ENCODE peak calls at places on chromosomes 12 and 14, in nine cellular contexts. One of them, this sample, is unnamed.

GRCh38 chr14:40371011-40371410 is 938.8 kb upstream of the FBXO33 start:
- DNase-seq in PC-9: no peak
- DNase-seq in mesenchymal stem cell: no peak
- DNase-seq in mammary epithelial cell: no peak
- DNase-seq in OCI-LY7: no peak
- DNase-seq in astrocyte: no peak
- DNase-seq in hepatocyte: no peak
- DNase-seq in neural progenitor cell: no peak
- DNase-seq in K562: no peak
- DNase-seq in this sample: no peak

GRCh38 chr12:5154091-5154490 is 110.4 kb downstream of the KCNA5 start:
- DNase-seq in PC-9: no peak
- DNase-seq in mesenchymal stem cell: no peak
- DNase-seq in mammary epithelial cell: no peak
- DNase-seq in OCI-LY7: no peak
- DNase-seq in astrocyte: no peak
- DNase-seq in hepatocyte: no peak
- DNase-seq in neural progenitor cell: peak
- DNase-seq in K562: no peak
- DNase-seq in this sample: no peak

GRCh38 chr12:55713721-55714120 is 2.1 kb upstream of the BLOC1S1 start:
- DNase-seq in PC-9: peak
- DNase-seq in mesenchymal stem cell: no peak
- DNase-seq in mammary epithelial cell: peak
- DNase-seq in OCI-LY7: no peak
- DNase-seq in astrocyte: peak
- DNase-seq in hepatocyte: no peak
- DNase-seq in neural progenitor cell: no peak
- DNase-seq in K562: no peak
- DNase-seq in this sample: no peak

GRCh38 chr12:110765144-110765543 is 22.5 kb upstream of the PPP1CC start:
- DNase-seq in PC-9: no peak
- DNase-seq in mesenchymal stem cell: no peak
- DNase-seq in mammary epithelial cell: no peak
- DNase-seq in OCI-LY7: peak
- DNase-seq in astrocyte: no peak
- DNase-seq in hepatocyte: no peak
- DNase-seq in neural progenitor cell: no peak
- DNase-seq in K562: no peak
- DNase-seq in this sample: no peak

GRCh38 chr12:125081427-125081826 is 16.2 kb downstream of the AACS start:
- DNase-seq in PC-9: no peak
- DNase-seq in mesenchymal stem cell: no peak
- DNase-seq in mammary epithelial cell: no peak
- DNase-seq in OCI-LY7: peak
- DNase-seq in astrocyte: no peak
- DNase-seq in hepatocyte: no peak
- DNase-seq in neural progenitor cell: no peak
- DNase-seq in K562: no peak
- DNase-seq in this sample: no peak

GRCh38 chr12:59383426-59383822 is 212.4 kb upstream of the SLC16A7 start:
- DNase-seq in PC-9: no peak
- DNase-seq in mesenchymal stem cell: peak
- DNase-seq in mammary epithelial cell: peak
- DNase-seq in OCI-LY7: no peak
- DNase-seq in astrocyte: peak
- DNase-seq in hepatocyte: no peak
- DNase-seq in neural progenitor cell: no peak
- DNase-seq in K562: no peak
- DNase-seq in this sample: no peak

GRCh38 chr12:68119250-68119649 is 40.3 kb downstream of the IFNG start:
- DNase-seq in PC-9: no peak
- DNase-seq in mesenchymal stem cell: no peak
- DNase-seq in mammary epithelial cell: no peak
- DNase-seq in OCI-LY7: no peak
- DNase-seq in astrocyte: no peak
- DNase-seq in hepatocyte: no peak
- DNase-seq in neural progenitor cell: no peak
- DNase-seq in K562: no peak
- DNase-seq in this sample: no peak

GRCh38 chr14:103104654-103105511 is 10.4 kb downstream of the EXOC3L4 start:
- DNase-seq in PC-9: peak
- DNase-seq in mesenchymal stem cell: peak
- DNase-seq in mammary epithelial cell: peak
- DNase-seq in OCI-LY7: peak
- DNase-seq in astrocyte: peak
- DNase-seq in hepatocyte: peak
- DNase-seq in neural progenitor cell: peak
- DNase-seq in K562: peak
- DNase-seq in this sample: no peak

GRCh38 chr14:93949511-93950075 is 22.4 kb downstream of the FAM181A start:
- DNase-seq in PC-9: no peak
- DNase-seq in mesenchymal stem cell: no peak
- DNase-seq in mammary epithelial cell: no peak
- DNase-seq in OCI-LY7: no peak
- DNase-seq in astrocyte: no peak
- DNase-seq in hepatocyte: no peak
- DNase-seq in neural progenitor cell: no peak
- DNase-seq in K562: no peak
- DNase-seq in this sample: no peak

GRCh38 chr12:107014050-107014449 is 27.1 kb upstream of the MTERF2 start:
- DNase-seq in PC-9: peak
- DNase-seq in mesenchymal stem cell: no peak
- DNase-seq in mammary epithelial cell: peak
- DNase-seq in OCI-LY7: peak
- DNase-seq in astrocyte: no peak
- DNase-seq in hepatocyte: peak
- DNase-seq in neural progenitor cell: no peak
- DNase-seq in K562: no peak
- DNase-seq in this sample: peak

GRCh38 chr14:94088516-94088915 is 7.4 kb downstream of the IFI27L1 start:
- DNase-seq in PC-9: no peak
- DNase-seq in mesenchymal stem cell: peak
- DNase-seq in mammary epithelial cell: no peak
- DNase-seq in OCI-LY7: no peak
- DNase-seq in astrocyte: peak
- DNase-seq in hepatocyte: no peak
- DNase-seq in neural progenitor cell: no peak
- DNase-seq in K562: no peak
- DNase-seq in this sample: no peak

GRCh38 chr12:109162551-109162950 is 46.2 kb downstream of the ACACB start:
- DNase-seq in PC-9: no peak
- DNase-seq in mesenchymal stem cell: no peak
- DNase-seq in mammary epithelial cell: no peak
- DNase-seq in OCI-LY7: no peak
- DNase-seq in astrocyte: no peak
- DNase-seq in hepatocyte: no peak
- DNase-seq in neural progenitor cell: no peak
- DNase-seq in K562: no peak
- DNase-seq in this sample: no peak

GRCh38 chr12:93419388-93420034 is 22.2 kb downstream of the UBE2N start:
- DNase-seq in PC-9: peak
- DNase-seq in mesenchymal stem cell: peak
- DNase-seq in mammary epithelial cell: peak
- DNase-seq in OCI-LY7: peak
- DNase-seq in astrocyte: peak
- DNase-seq in hepatocyte: peak
- DNase-seq in neural progenitor cell: peak
- DNase-seq in K562: peak
- DNase-seq in this sample: no peak

GRCh38 chr14:58944226-58944769 is 244.2 kb upstream of the DAAM1 start:
- DNase-seq in PC-9: no peak
- DNase-seq in mesenchymal stem cell: no peak
- DNase-seq in mammary epithelial cell: no peak
- DNase-seq in OCI-LY7: no peak
- DNase-seq in astrocyte: no peak
- DNase-seq in hepatocyte: peak
- DNase-seq in neural progenitor cell: peak
- DNase-seq in K562: no peak
- DNase-seq in this sample: no peak

GRCh38 chr14:47917344-47917954 is 242.0 kb upstream of the MDGA2 start:
- DNase-seq in PC-9: no peak
- DNase-seq in mesenchymal stem cell: peak
- DNase-seq in mammary epithelial cell: peak
- DNase-seq in OCI-LY7: peak
- DNase-seq in astrocyte: peak
- DNase-seq in hepatocyte: peak
- DNase-seq in neural progenitor cell: peak
- DNase-seq in K562: no peak
- DNase-seq in this sample: peak
- H2AFZ ChIP-seq in PC-9: no peak
- H2AFZ ChIP-seq in mesenchymal stem cell: no peak
- H2AFZ ChIP-seq in mammary epithelial cell: no peak
- H2AFZ ChIP-seq in OCI-LY7: no peak
- H2AFZ ChIP-seq in astrocyte: no peak
- H2AFZ ChIP-seq in hepatocyte: no peak
- H2AFZ ChIP-seq in neural progenitor cell: no peak
- H2AFZ ChIP-seq in K562: no peak
- H2AFZ ChIP-seq in this sample: no peak

GRCh38 chr14:104139460-104140212 is 1.2 kb downstream of the KIF26A start:
- DNase-seq in PC-9: no peak
- DNase-seq in mesenchymal stem cell: no peak
- DNase-seq in mammary epithelial cell: no peak
- DNase-seq in OCI-LY7: no peak
- DNase-seq in astrocyte: no peak
- DNase-seq in hepatocyte: no peak
- DNase-seq in neural progenitor cell: peak
- DNase-seq in K562: no peak
- DNase-seq in this sample: no peak

GRCh38 chr14:104142136-104143041 is 4.0 kb downstream of the KIF26A start:
- DNase-seq in PC-9: no peak
- DNase-seq in mesenchymal stem cell: no peak
- DNase-seq in mammary epithelial cell: no peak
- DNase-seq in OCI-LY7: no peak
- DNase-seq in astrocyte: no peak
- DNase-seq in hepatocyte: no peak
- DNase-seq in neural progenitor cell: no peak
- DNase-seq in K562: no peak
- DNase-seq in this sample: no peak

GRCh38 chr14:104141621-104142091 is 3.3 kb downstream of the KIF26A start:
- DNase-seq in PC-9: no peak
- DNase-seq in mesenchymal stem cell: no peak
- DNase-seq in mammary epithelial cell: no peak
- DNase-seq in OCI-LY7: no peak
- DNase-seq in astrocyte: no peak
- DNase-seq in hepatocyte: no peak
- DNase-seq in neural progenitor cell: no peak
- DNase-seq in K562: no peak
- DNase-seq in this sample: no peak

GRCh38 chr14:104140213-104140462 is 1.8 kb downstream of the KIF26A start:
- DNase-seq in PC-9: no peak
- DNase-seq in mesenchymal stem cell: no peak
- DNase-seq in mammary epithelial cell: no peak
- DNase-seq in OCI-LY7: no peak
- DNase-seq in astrocyte: no peak
- DNase-seq in hepatocyte: no peak
- DNase-seq in neural progenitor cell: no peak
- DNase-seq in K562: no peak
- DNase-seq in this sample: no peak

DNA sequence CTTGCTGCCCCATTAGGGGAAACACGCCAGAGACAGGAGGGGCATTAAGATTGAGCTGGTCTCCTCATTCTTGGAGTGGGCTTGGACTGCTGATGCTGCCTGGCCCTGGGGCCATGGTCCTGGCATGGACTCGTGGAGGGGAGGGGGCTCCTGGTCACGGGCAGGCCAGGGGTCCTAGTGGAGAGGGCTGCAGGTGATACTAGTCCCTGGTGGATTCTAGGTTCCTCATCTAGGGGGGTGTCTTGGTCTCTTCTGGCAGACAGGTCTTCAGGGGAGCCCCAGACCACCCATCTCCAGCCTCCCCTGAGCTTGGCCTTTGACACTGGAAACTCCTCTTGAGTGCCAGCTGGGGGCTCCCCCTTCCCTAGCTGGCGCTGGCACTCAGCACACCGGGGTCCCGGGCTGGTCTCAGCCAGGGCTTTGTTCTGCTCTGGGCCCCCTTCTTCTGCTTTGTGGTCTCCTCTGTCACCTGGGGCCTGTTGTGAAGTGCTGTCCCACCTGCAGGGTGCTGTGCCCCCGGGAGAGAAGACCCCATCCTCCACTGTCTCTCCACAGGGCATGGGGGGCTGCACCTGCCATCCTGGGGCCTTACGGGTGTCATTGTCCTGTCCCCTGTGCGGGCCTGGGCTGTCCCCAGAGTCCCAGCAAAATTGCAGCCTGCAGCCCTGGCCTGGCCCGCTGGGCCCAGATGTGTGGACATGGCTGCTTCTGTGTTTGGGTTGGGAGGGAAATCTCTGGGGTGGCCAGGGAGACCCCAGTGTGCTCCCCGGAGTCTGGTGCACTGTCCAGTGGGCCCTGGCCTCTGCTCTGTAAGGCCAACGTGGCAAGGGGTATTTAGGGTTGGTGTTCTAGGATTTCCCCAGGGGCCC is 2.3 kb downstream of the KIF26A start:
- DNase-seq in PC-9: no peak
- DNase-seq in mesenchymal stem cell: no peak
- DNase-seq in mammary epithelial cell: no peak
- DNase-seq in OCI-LY7: no peak
- DNase-seq in astrocyte: no peak
- DNase-seq in hepatocyte: no peak
- DNase-seq in neural progenitor cell: no peak
- DNase-seq in K562: no peak
- DNase-seq in this sample: no peak
- H2AFZ ChIP-seq in PC-9: no peak
- H2AFZ ChIP-seq in mesenchymal stem cell: no peak
- H2AFZ ChIP-seq in mammary epithelial cell: no peak
- H2AFZ ChIP-seq in OCI-LY7: no peak
- H2AFZ ChIP-seq in astrocyte: no peak
- H2AFZ ChIP-seq in hepatocyte: no peak
- H2AFZ ChIP-seq in neural progenitor cell: no peak
- H2AFZ ChIP-seq in K562: no peak
- H2AFZ ChIP-seq in this sample: no peak

GRCh38 chr14:26276757-26277156 is 321.1 kb downstream of the NOVA1 start:
- DNase-seq in PC-9: no peak
- DNase-seq in mesenchymal stem cell: no peak
- DNase-seq in mammary epithelial cell: no peak
- DNase-seq in OCI-LY7: no peak
- DNase-seq in astrocyte: no peak
- DNase-seq in hepatocyte: peak
- DNase-seq in neural progenitor cell: peak
- DNase-seq in K562: no peak
- DNase-seq in this sample: no peak
- H2AFZ ChIP-seq in PC-9: no peak
- H2AFZ ChIP-seq in mesenchymal stem cell: no peak
- H2AFZ ChIP-seq in mammary epithelial cell: no peak
- H2AFZ ChIP-seq in OCI-LY7: no peak
- H2AFZ ChIP-seq in astrocyte: no peak
- H2AFZ ChIP-seq in hepatocyte: no peak
- H2AFZ ChIP-seq in neural progenitor cell: peak
- H2AFZ ChIP-seq in K562: peak
- H2AFZ ChIP-seq in this sample: no peak

DNA sequence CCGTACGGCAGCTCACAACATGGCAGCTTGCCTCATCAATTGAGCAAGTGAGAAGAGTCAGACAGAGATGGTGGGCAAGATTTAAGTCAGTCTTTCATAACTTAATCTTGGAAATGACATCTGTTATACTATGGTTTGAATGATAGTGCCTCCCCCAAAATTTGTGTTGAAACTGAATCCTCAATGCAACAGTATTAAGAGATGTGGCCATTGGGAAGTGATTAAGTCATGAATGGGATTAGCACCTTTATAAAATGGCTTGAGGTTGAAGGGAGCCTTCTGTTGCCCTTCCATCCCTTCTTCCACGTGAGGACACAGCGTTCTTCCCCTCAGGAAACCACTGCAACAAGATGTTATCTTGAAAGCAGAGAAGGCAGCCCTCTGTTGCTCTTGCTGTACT is 124.2 kb downstream of the C12orf75 start:
- DNase-seq in PC-9: no peak
- DNase-seq in mesenchymal stem cell: no peak
- DNase-seq in mammary epithelial cell: no peak
- DNase-seq in OCI-LY7: no peak
- DNase-seq in astrocyte: no peak
- DNase-seq in hepatocyte: no peak
- DNase-seq in neural progenitor cell: no peak
- DNase-seq in K562: no peak
- DNase-seq in this sample: no peak
- H2AFZ ChIP-seq in PC-9: no peak
- H2AFZ ChIP-seq in mesenchymal stem cell: no peak
- H2AFZ ChIP-seq in mammary epithelial cell: peak
- H2AFZ ChIP-seq in OCI-LY7: no peak
- H2AFZ ChIP-seq in astrocyte: no peak
- H2AFZ ChIP-seq in hepatocyte: no peak
- H2AFZ ChIP-seq in neural progenitor cell: no peak
- H2AFZ ChIP-seq in K562: no peak
- H2AFZ ChIP-seq in this sample: no peak

This sample was measured in HCT116.